ENCODE peak calls at places on chromosome 12, in six cellular contexts. J, T, N, R, M and P are unnamed samples.

GRCh38 chr12:43723134-43723533 is 35.5 kb downstream of the PUS7L start:
- DNase-seq in J (no peak), T (no peak), N (no peak), R (no peak), M (no peak), P (no peak)

GRCh38 chr12:20212658-20213387 is 155.5 kb upstream of the PDE3A start:
- DNase-seq in J (peak), T (peak), N (peak), R (no peak), M (peak), P (peak)

GRCh38 chr12:19238520-19238919 is 109.0 kb downstream of the PLEKHA5 start:
- DNase-seq in J (no peak), T (no peak), N (no peak), R (no peak), M (no peak), P (no peak)

GRCh38 chr12:84131076-84131475 is 781.5 kb downstream of the SLC6A15 start:
- DNase-seq in J (no peak), T (peak), N (no peak), R (no peak), M (no peak), P (no peak)

GRCh38 chr12:66103011-66103913 is 27.3 kb downstream of the LLPH start:
- DNase-seq in J (no peak), T (no peak), N (no peak), R (no peak), M (no peak), P (no peak)

GRCh38 chr12:76688001-76688400 is 75.9 kb upstream of the ZDHHC17 start:
- DNase-seq in J (no peak), T (no peak), N (no peak), R (no peak), M (no peak), P (no peak)

GRCh38 chr12:46518184-46518583 is 145.6 kb upstream of the SLC38A2 start:
- DNase-seq in J (no peak), T (no peak), N (no peak), R (no peak), M (no peak), P (no peak)

GRCh38 chr12:64883264-64884163 is 59.1 kb downstream of the TBC1D30 start:
- DNase-seq in J (no peak), T (no peak), N (no peak), R (no peak), M (no peak), P (no peak)

GRCh38 chr12:99680276-99680675 is 32.7 kb downstream of the GARIN6 start:
- DNase-seq in J (no peak), T (no peak), N (no peak), R (peak), M (no peak), P (no peak)

GRCh38 chr12:128339669-128340068 is 72.7 kb downstream of the TMEM132C start:
- DNase-seq in J (no peak), T (no peak), N (no peak), R (no peak), M (no peak), P (no peak)

GRCh38 chr12:93380480-93381121 is 2.9 kb downstream of the NUDT4 start:
- DNase-seq in J (no peak), T (no peak), N (no peak), R (peak), M (peak), P (no peak)
- TF ChIP-seq CTCF in J (peak), T (peak), N (no peak), R (peak), M (peak), P (peak)

GRCh38 chr12:54558311-54558710 is 8.9 kb downstream of the PDE1B start:
- DNase-seq in J (no peak), T (no peak), N (no peak), R (no peak), M (no peak), P (no peak)

GRCh38 chr12:54558759-54559158 is 9.4 kb downstream of the PDE1B start:
- DNase-seq in J (no peak), T (no peak), N (no peak), R (no peak), M (no peak), P (no peak)

GRCh38 chr12:54561164-54561563 is 11.8 kb downstream of the PDE1B start:
- DNase-seq in J (peak), T (no peak), N (no peak), R (no peak), M (no peak), P (no peak)

GRCh38 chr12:54562720-54563356 is 13.4 kb downstream of the PDE1B start:
- DNase-seq in J (no peak), T (no peak), N (no peak), R (no peak), M (no peak), P (peak)

GRCh38 chr12:54560374-54560858 is 11.0 kb downstream of the PDE1B start:
- DNase-seq in J (peak), T (no peak), N (peak), R (peak), M (peak), P (no peak)
- H3K4me3 ChIP-seq in J (peak), T (peak), N (peak), R (no peak), M (no peak), P (no peak)

GRCh38 chr12:111607239-111607638 is 8.1 kb upstream of the ATXN2 start:
- DNase-seq in J (no peak), T (no peak), N (no peak), R (no peak), M (no peak), P (no peak)
- TF ChIP-seq CTCF in J (no peak), T (no peak), N (no peak), R (peak), M (no peak), P (no peak)

GRCh38 chr12:45458854-45459807 is 243.2 kb downstream of the ANO6 start:
- DNase-seq in J (no peak), T (no peak), N (no peak), R (no peak), M (no peak), P (no peak)
- H3K4me3 ChIP-seq in J (no peak), T (no peak), N (no peak), R (no peak), M (no peak), P (no peak)

GRCh38 chr12:122880155-122880605 is 15.7 kb downstream of the VPS37B start:
- DNase-seq in J (no peak), T (no peak), N (no peak), R (no peak), M (no peak), P (no peak)

GRCh38 chr12:122882908-122883563 is 12.9 kb downstream of the VPS37B start:
- DNase-seq in J (no peak), T (no peak), N (no peak), R (no peak), M (no peak), P (no peak)

GRCh38 chr12:122884091-122884826 is 11.7 kb downstream of the VPS37B start:
- DNase-seq in J (no peak), T (no peak), N (no peak), R (no peak), M (no peak), P (no peak)

GRCh38 chr12:122878780-122879612 is 16.9 kb downstream of the VPS37B start:
- DNase-seq in J (no peak), T (no peak), N (peak), R (no peak), M (no peak), P (no peak)

DNA sequence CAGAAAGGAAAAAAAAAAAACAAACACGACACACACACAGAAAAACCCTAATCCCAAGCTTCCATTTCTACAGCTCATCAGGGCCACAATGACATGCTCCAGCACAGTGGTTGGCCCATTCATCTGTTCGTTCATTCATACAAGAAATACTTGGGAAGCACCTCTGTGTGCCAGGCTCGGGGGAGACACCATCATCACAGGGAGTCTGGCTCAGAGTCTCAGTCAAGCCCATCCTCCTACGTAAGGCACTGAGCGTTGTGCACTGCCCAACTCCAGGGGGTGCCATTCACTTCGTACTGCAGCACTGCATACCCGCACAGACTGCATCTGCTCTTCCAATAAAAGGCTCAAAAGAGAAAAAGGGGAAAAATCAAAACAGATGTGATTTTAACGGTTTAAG is 15.3 kb downstream of the VPS37B start:
- DNase-seq in J (no peak), T (no peak), N (no peak), R (peak), M (no peak), P (no peak)
- TF ChIP-seq CTCF in J (no peak), T (peak), N (no peak), R (peak), M (peak), P (peak)

DNA sequence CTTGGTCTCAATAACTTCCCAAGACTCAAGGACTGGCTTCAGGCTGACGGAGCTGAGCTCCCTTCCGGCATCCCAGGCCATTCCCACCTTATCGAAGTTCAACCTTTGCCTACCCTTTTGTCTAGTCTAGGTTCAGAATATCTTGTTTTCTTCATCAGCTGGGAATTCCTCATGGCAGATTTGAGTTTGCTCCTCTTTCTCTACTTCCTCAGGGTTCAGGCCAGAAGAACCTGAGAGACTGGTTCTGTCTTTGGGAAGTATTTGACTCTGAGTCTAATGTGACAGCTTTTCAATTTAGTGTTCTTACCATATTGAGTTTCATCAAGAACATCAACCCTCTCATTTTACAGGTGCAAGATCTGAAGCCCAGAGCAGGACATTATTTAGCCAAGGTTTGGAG is 2.1 kb downstream of the BIN2 start:
- DNase-seq in J (no peak), T (no peak), N (no peak), R (no peak), M (no peak), P (no peak)
- H3K4me3 ChIP-seq in J (no peak), T (no peak), N (no peak), R (no peak), M (no peak), P (no peak)